ENCODE peak calls at places on chromosomes 1 and 21, in six cellular contexts. B, A, U, Z, P and T are unnamed samples.

GRCh38 chr1:166908942-166909341 is 32.9 kb upstream of the TADA1 start:
- DNase-seq in B (no peak), A (peak; percentile 71), U (no peak), Z (no peak), P (no peak), T (no peak)

GRCh38 chr1:240309804-240310203 is 218.1 kb downstream of the FMN2 start:
- DNase-seq in B (no peak), A (no peak), U (no peak), Z (no peak), P (no peak), T (no peak)

GRCh38 chr21:44804762-44805161 is 3.1 kb upstream of the UBE2G2 start:
- DNase-seq in B (no peak), A (no peak), U (no peak), Z (no peak), P (no peak), T (no peak)

GRCh38 chr1:32773764-32774463 is 43.2 kb downstream of the YARS1 start:
- DNase-seq in B (no peak), A (no peak), U (no peak), Z (no peak), P (no peak), T (no peak)

GRCh38 chr21:33024278-33025103 is 1.2 kb upstream of the OLIG2 start:
- DNase-seq in B (no peak), A (no peak), U (no peak), Z (no peak), P (no peak), T (no peak)

GRCh38 chr1:216600730-216601426 is 122.4 kb downstream of the ESRRG start:
- DNase-seq in B (no peak), A (peak; percentile 78), U (peak; percentile 74), Z (peak; percentile 82), P (peak; percentile 85), T (peak; percentile 66)

GRCh38 chr1:192580351-192580962 is 4.9 kb downstream of the RGS1 start:
- DNase-seq in B (no peak), A (peak; percentile 58), U (no peak), Z (peak; percentile 53), P (peak; percentile 52), T (no peak)

GRCh38 chr21:35046223-35046690 is 2.8 kb downstream of the RUNX1 start:
- DNase-seq in B (no peak), A (no peak), U (no peak), Z (no peak), P (no peak), T (no peak)